ENCODE peak calls at places on chromosome X, in nine cellular contexts. N, H, K, B, Q, A, U, O and Y are unnamed samples.

GRCh38 chrX:153728951-153729631 is 4.4 kb downstream of the ABCD1 start:
- DNase-seq in N (no peak), H (no peak), K (no peak), B (no peak), Q (no peak), A (no peak), U (no peak), O (no peak), Y (no peak)

GRCh38 chrX:410296-410695 is 23.6 kb upstream of the PPP2R3B start:
- DNase-seq in N (no peak), H (no peak), K (no peak), B (no peak), Q (no peak), A (no peak), U (no peak), O (no peak), Y (no peak)

GRCh38 chrX:45815389-45815788 is 614.7 kb upstream of the DIPK2B start:
- DNase-seq in N (no peak), H (no peak), K (no peak), B (no peak), Q (no peak), A (no peak), U (no peak), O (no peak), Y (no peak)

GRCh38 chrX:115894087-115894486 is 276.5 kb upstream of the AGTR2 start:
- DNase-seq in N (no peak), H (no peak), K (no peak), B (peak; percentile 35), Q (no peak), A (no peak), U (peak; percentile 63), O (no peak), Y (no peak)

GRCh38 chrX:146396409-146396808 is 413.2 kb upstream of the CXorf51B start:
- DNase-seq in N (no peak), H (no peak), K (peak; percentile 4), B (no peak), Q (no peak), A (no peak), U (no peak), O (no peak), Y (no peak)

GRCh38 chrX:120419465-120419864 is 49.6 kb downstream of the LAMP2 start:
- DNase-seq in N (no peak), H (no peak), K (no peak), B (no peak), Q (no peak), A (no peak), U (no peak), O (no peak), Y (peak; percentile 62)

GRCh38 chrX:96407981-96408380 is 276.7 kb upstream of the DIAPH2 start:
- DNase-seq in N (no peak), H (no peak), K (no peak), B (no peak), Q (no peak), A (no peak), U (no peak), O (no peak), Y (no peak)

GRCh38 chrX:21638311-21638710 is 19.8 kb downstream of the KLHL34 start:
- DNase-seq in N (no peak), H (no peak), K (no peak), B (peak; percentile 51), Q (no peak), A (peak; percentile 19), U (no peak), O (no peak), Y (no peak)

DNA sequence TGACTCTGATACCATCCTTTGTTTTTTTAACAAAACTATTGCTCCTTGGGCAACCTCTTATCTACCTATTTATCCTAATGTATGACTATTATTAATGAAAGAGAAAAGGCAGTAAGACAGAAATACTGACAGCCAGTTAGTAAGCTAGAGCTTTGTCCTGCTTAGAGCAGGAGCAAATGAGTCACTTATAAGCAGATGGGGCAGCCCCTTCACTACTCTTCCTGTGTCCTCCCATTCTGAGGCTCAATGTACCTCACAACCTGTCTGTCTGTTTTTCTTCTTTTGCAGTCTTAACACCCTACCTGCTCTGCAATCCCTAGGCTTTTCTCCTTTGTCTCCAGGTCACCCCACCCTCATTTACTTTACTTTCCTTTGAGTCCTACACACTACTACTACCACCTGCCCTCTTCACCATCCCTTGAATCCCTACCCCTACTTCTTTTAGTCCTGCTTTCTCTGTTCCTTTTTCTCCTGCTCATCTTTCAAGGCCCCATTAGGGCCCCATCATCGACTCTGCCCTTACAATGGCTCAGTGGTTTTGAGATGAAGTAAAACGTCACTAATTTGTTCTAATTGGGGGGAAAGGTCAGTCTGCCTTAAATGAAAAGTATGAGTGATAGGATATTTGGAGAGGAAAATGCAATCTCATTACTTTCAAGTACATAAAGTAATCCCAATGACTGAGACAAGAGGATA is 294.3 kb downstream of the GUCY2F start:
- DNase-seq in N (no peak), H (no peak), K (no peak), B (no peak), Q (no peak), A (no peak), U (no peak), O (no peak), Y (no peak)
- TF ChIP-seq CTCF in N (no peak), H (no peak), K (no peak), B (no peak), Q (no peak), A (no peak), U (no peak), O (no peak), Y (no peak)

DNA sequence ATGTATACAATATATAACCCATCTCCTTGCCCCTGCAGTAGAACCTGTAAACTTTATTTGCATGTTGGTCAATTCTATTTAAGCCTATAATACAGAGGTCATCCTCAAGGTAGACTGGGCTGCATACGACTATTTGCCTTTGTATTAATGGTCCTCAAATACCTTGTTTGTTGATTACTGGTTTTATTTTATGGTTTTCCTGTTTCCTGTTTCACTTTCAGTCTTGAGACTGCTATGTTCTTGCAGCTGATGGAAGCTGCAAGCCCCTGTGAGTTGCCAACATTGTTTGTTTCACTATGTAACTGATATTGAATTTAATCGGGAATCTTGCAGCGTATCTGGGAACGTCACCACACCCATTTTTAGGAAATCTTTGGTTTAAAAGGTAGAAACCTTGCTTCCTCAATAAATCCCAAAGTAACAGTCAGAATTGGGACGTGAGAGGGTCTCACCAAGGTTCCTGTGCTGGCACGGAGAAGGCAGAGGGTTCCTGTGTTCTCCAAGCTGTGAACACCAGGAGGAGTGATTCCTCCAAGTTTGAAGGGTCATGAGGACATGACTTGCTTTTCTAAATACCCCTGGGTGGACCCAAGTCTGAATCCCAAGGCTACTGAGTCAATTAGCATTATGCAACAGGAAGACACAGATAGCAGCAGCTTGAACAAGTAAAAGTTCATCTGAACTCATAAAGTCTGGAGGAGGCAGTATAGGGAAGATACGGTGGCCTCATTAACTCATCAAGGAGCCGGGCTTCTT is 110.6 kb upstream of the PNPLA4 start:
- DNase-seq in N (no peak), H (no peak), K (no peak), B (no peak), Q (no peak), A (peak; percentile 25), U (no peak), O (no peak), Y (no peak)
- H3K4me3 ChIP-seq in N (peak overlapping the region; percentile 36), H (no peak overlapping the region), K (no peak overlapping the region), B (no peak overlapping the region), Q (no peak overlapping the region), A (no peak overlapping the region), U (no peak overlapping the region), O (no peak overlapping the region), Y (no peak overlapping the region)

GRCh38 chrX:64885850-64886249 is 90.4 kb downstream of the ZC4H2 start:
- DNase-seq in N (no peak), H (no peak), K (peak; percentile 1), B (no peak), Q (no peak), A (no peak), U (no peak), O (no peak), Y (no peak)
- TF ChIP-seq CTCF in N (peak; percentile 27), H (no peak), K (no peak), B (peak; percentile 31), Q (peak; percentile 50), A (peak; percentile 20), U (peak; percentile 35), O (no peak), Y (no peak)

GRCh38 chrX:77893713-77894112 is 1.5 kb downstream of the MAGT1 start:
- DNase-seq in N (no peak), H (no peak), K (no peak), B (no peak), Q (no peak), A (no peak), U (no peak), O (no peak), Y (no peak)
- H3K4me3 ChIP-seq in N (peak overlapping the region; percentile 79), H (no peak overlapping the region), K (peak overlapping the region; percentile 79), B (peak overlapping the region; percentile 80), Q (peak overlapping the region; percentile 66), A (peak overlapping the region; percentile 80), U (peak overlapping the region; percentile 76), O (no peak overlapping the region), Y (peak overlapping the region; percentile 63)

GRCh38 chrX:40267334-40268118 is 169.8 kb upstream of the BCOR start:
- DNase-seq in N (peak; percentile 15), H (no peak), K (no peak), B (no peak), Q (peak; percentile 58), A (no peak), U (no peak), O (no peak), Y (no peak)

GRCh38 chrX:40262641-40263560 is 165.1 kb upstream of the BCOR start:
- DNase-seq in N (no peak), H (peak; percentile 39), K (peak; percentile 24), B (peak; percentile 29), Q (no peak), A (peak; percentile 60), U (peak; percentile 3), O (peak; percentile 75), Y (no peak)

GRCh38 chrX:40268126-40268525 is 170.4 kb upstream of the BCOR start:
- DNase-seq in N (no peak), H (no peak), K (no peak), B (no peak), Q (no peak), A (no peak), U (no peak), O (no peak), Y (no peak)

GRCh38 chrX:40261955-40262596 is 164.3 kb upstream of the BCOR start:
- DNase-seq in N (peak; percentile 14), H (no peak), K (peak; percentile 32), B (no peak), Q (peak; percentile 75), A (peak; percentile 69), U (no peak), O (no peak), Y (no peak)

GRCh38 chrX:40266490-40267333 is 169.0 kb upstream of the BCOR start:
- DNase-seq in N (peak; percentile 64), H (peak; percentile 75), K (peak; percentile 86), B (peak; percentile 38), Q (peak; percentile 86), A (peak; percentile 63), U (peak; percentile 7), O (peak; percentile 77), Y (peak; percentile 81)
- TF ChIP-seq CTCF in N (peak; percentile 41), H (peak; percentile 69), K (peak; percentile 68), B (peak; percentile 55), Q (peak; percentile 66), A (peak; percentile 69), U (peak; percentile 69), O (peak; percentile 22), Y (peak; percentile 66)

DNA sequence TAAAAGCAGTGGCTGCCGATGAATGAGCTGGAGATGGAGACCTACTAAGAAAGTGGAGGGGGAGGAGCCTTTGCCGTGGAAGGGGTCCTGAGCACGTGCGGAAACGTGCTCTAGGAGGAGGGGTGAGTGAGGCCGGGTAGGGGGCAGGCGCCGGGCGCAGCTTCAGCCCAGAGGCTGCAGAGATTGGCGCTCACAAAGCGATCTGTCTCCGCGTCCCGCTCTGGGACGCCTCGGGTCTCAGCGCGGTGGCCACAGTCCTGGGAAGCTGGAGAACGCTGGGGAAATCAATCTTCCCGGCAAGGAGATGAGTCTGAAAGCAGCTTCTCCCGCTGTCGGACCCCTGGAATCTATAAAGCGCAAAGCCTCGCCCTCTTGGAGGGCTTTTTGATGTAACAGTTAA is 460 bp upstream of the ARHGAP6 start:
- DNase-seq in N (no peak), H (peak; percentile 40), K (peak; percentile 79), B (no peak), Q (no peak), A (peak; percentile 33), U (no peak), O (no peak), Y (no peak)
- H3K4me3 ChIP-seq in N (peak overlapping the region; percentile 56), H (peak overlapping the region; percentile 55), K (peak overlapping the region; percentile 75), B (no peak overlapping the region), Q (peak overlapping the region; percentile 46), A (peak overlapping the region; percentile 62), U (no peak overlapping the region), O (peak overlapping the region; percentile 64), Y (no peak overlapping the region)